ENCODE peak calls at places on chromosomes 4 and X, in nine cellular contexts. P, V, X, A, O, Z, J, U and L are unnamed samples.

GRCh38 chr4:118586357-118586790 is 98.8 kb upstream of the METTL14 start:
- DNase-seq in P (no peak), V (no peak), X (no peak), A (no peak), O (no peak), Z (peak), J (no peak), U (no peak), L (peak)

GRCh38 chr4:70187216-70187615 is 8.3 kb upstream of the ODAM start:
- DNase-seq in P (no peak), V (no peak), X (no peak), A (no peak), O (no peak), Z (no peak), J (no peak), U (no peak), L (no peak)

GRCh38 chr4:95867919-95868318 is 28.0 kb downstream of the PDHA2 start:
- DNase-seq in P (no peak), V (no peak), X (no peak), A (no peak), O (peak), Z (no peak), J (peak), U (no peak), L (no peak)

GRCh38 chr4:181957088-181957487 is 286.1 kb upstream of the TENM3 start:
- DNase-seq in P (no peak), V (peak), X (no peak), A (peak), O (no peak), Z (peak), J (peak), U (no peak), L (no peak)

GRCh38 chrX:18549643-18550042 is 122.3 kb downstream of the RS1 start:
- DNase-seq in P (no peak), V (no peak), X (no peak), A (no peak), O (no peak), Z (no peak), J (no peak), U (no peak), L (no peak)

GRCh38 chr4:7817877-7818675 is 121.6 kb downstream of the AFAP1 start:
- DNase-seq in P (no peak), V (no peak), X (no peak), A (no peak), O (peak), Z (no peak), J (no peak), U (no peak), L (peak)

GRCh38 chrX:20116575-20117240 is at the start of gene MAP7D2:
- DNase-seq in P (no peak), V (no peak), X (peak), A (no peak), O (no peak), Z (no peak), J (no peak), U (no peak), L (peak)

GRCh38 chr4:73450398-73451004 is 14.5 kb downstream of the AFP start:
- DNase-seq in P (no peak), V (peak), X (no peak), A (no peak), O (peak), Z (no peak), J (peak), U (peak), L (peak)

GRCh38 chr4:34183916-34184315 is 2060.4 kb downstream of the ARAP2 start:
- DNase-seq in P (no peak), V (no peak), X (no peak), A (no peak), O (no peak), Z (no peak), J (peak), U (no peak), L (no peak)

GRCh38 chr4:119525771-119526712 is 102.6 kb downstream of the PDE5A start:
- DNase-seq in P (no peak), V (no peak), X (no peak), A (no peak), O (no peak), Z (no peak), J (peak), U (no peak), L (no peak)

GRCh38 chrX:119728487-119728886 is 29.9 kb upstream of the SOWAHD start:
- DNase-seq in P (no peak), V (no peak), X (no peak), A (no peak), O (no peak), Z (no peak), J (no peak), U (no peak), L (peak)

GRCh38 chrX:1612641-1613286 is 2.1 kb upstream of the ASMT start:
- DNase-seq in P (no peak), V (no peak), X (no peak), A (no peak), O (no peak), Z (no peak), J (no peak), U (no peak), L (no peak)